ENCODE peak calls at places on chromosome X, in five cellular contexts. One of them, this sample, is unnamed.
A peak's percentile ranks its signal among the peaks of the same experiment; 100 is the strongest.

GRCh38 chrX:154542723-154543424 is 3.8 kb downstream of the G6PD start:
- DNase-seq in HFF-Myc: no peak
- DNase-seq in Right ventricle myocardium superior: no peak
- DNase-seq in activated T-cell treated with anti-CD3 and anti-CD28 coated beads, Interleukin-2, amount 50 U/mL, for 24 hours: peak; percentile 59
- DNase-seq in HT-29: no peak
- DNase-seq in this sample: no peak

GRCh38 chrX:848366-848765 is 217.8 kb downstream of the SHOX start:
- DNase-seq in HFF-Myc: no peak
- DNase-seq in Right ventricle myocardium superior: no peak
- DNase-seq in activated T-cell treated with anti-CD3 and anti-CD28 coated beads, Interleukin-2, amount 50 U/mL, for 24 hours: no peak
- DNase-seq in HT-29: no peak
- DNase-seq in this sample: no peak

GRCh38 chrX:74160358-74160757 is 143.6 kb upstream of the ZCCHC13 start:
- DNase-seq in HFF-Myc: no peak
- DNase-seq in Right ventricle myocardium superior: no peak
- DNase-seq in activated T-cell treated with anti-CD3 and anti-CD28 coated beads, Interleukin-2, amount 50 U/mL, for 24 hours: no peak
- DNase-seq in HT-29: no peak
- DNase-seq in this sample: no peak

GRCh38 chrX:115894087-115894486 is 276.5 kb upstream of the AGTR2 start:
- DNase-seq in HFF-Myc: no peak
- DNase-seq in Right ventricle myocardium superior: no peak
- DNase-seq in activated T-cell treated with anti-CD3 and anti-CD28 coated beads, Interleukin-2, amount 50 U/mL, for 24 hours: no peak
- DNase-seq in HT-29: peak; percentile 51
- DNase-seq in this sample: peak; percentile 73

GRCh38 chrX:124018031-124018430 is 56.5 kb downstream of the STAG2 start:
- DNase-seq in HFF-Myc: no peak
- DNase-seq in Right ventricle myocardium superior: no peak
- DNase-seq in activated T-cell treated with anti-CD3 and anti-CD28 coated beads, Interleukin-2, amount 50 U/mL, for 24 hours: no peak
- DNase-seq in HT-29: peak; percentile 14
- DNase-seq in this sample: no peak

GRCh38 chrX:86149089-86149488 is 838 bp downstream of the DACH2 start:
- DNase-seq in HFF-Myc: no peak
- DNase-seq in Right ventricle myocardium superior: no peak
- DNase-seq in activated T-cell treated with anti-CD3 and anti-CD28 coated beads, Interleukin-2, amount 50 U/mL, for 24 hours: no peak
- DNase-seq in HT-29: no peak
- DNase-seq in this sample: no peak

GRCh38 chrX:149569770-149570169 is 17.5 kb downstream of the MAGEA9B start:
- DNase-seq in HFF-Myc: no peak
- DNase-seq in Right ventricle myocardium superior: no peak
- DNase-seq in activated T-cell treated with anti-CD3 and anti-CD28 coated beads, Interleukin-2, amount 50 U/mL, for 24 hours: no peak
- DNase-seq in HT-29: no peak
- DNase-seq in this sample: no peak

GRCh38 chrX:118594697-118595420 is 99.2 kb downstream of the DOCK11 start:
- DNase-seq in HFF-Myc: no peak
- DNase-seq in Right ventricle myocardium superior: no peak
- DNase-seq in activated T-cell treated with anti-CD3 and anti-CD28 coated beads, Interleukin-2, amount 50 U/mL, for 24 hours: no peak
- DNase-seq in HT-29: no peak
- DNase-seq in this sample: no peak

GRCh38 chrX:137431693-137432488 is 134.0 kb upstream of the ZIC3 start:
- DNase-seq in HFF-Myc: no peak
- DNase-seq in Right ventricle myocardium superior: no peak
- DNase-seq in activated T-cell treated with anti-CD3 and anti-CD28 coated beads, Interleukin-2, amount 50 U/mL, for 24 hours: no peak
- DNase-seq in HT-29: no peak
- DNase-seq in this sample: no peak

GRCh38 chrX:119502727-119503483 is 34.7 kb downstream of the SLC25A5 start:
- DNase-seq in HFF-Myc: no peak
- DNase-seq in Right ventricle myocardium superior: no peak
- DNase-seq in activated T-cell treated with anti-CD3 and anti-CD28 coated beads, Interleukin-2, amount 50 U/mL, for 24 hours: peak; percentile 39
- DNase-seq in HT-29: peak; percentile 93
- DNase-seq in this sample: no peak

GRCh38 chrX:78029663-78030062 is 60.2 kb upstream of the PGAM4 start:
- DNase-seq in HFF-Myc: no peak
- DNase-seq in Right ventricle myocardium superior: no peak
- DNase-seq in activated T-cell treated with anti-CD3 and anti-CD28 coated beads, Interleukin-2, amount 50 U/mL, for 24 hours: no peak
- DNase-seq in HT-29: peak; percentile 75
- DNase-seq in this sample: peak; percentile 40

This sample was measured in globus pallidus.